ENCODE peak calls at places on chromosomes 5 and 9, in six cellular contexts. D is NCI-H69; O is renal cortical epithelial cell; W is colonic mucosa; C is stimulated activated CD4-positive, alpha-beta T cell treated with anti-CD3 and anti-CD28 coated beads, Interleukin-1b, Interleukin-23, amount 100 ng/mL, for 4 hours; M is hypothalamus. U is an unnamed sample.

GRCh38 chr9:68872026-68872501 is 141.8 kb downstream of the PRKACG start:
- DNase-seq in M (no peak), C (no peak), D (peak), O (no peak), W (no peak), U (no peak)

GRCh38 chr5:74132485-74132884 is 506.5 kb downstream of the ARHGEF28 start:
- DNase-seq in W (no peak), M (no peak), C (no peak), O (no peak), D (peak), U (no peak)

GRCh38 chr9:129490583-129491485 is 130.1 kb downstream of the C9orf50 start:
- DNase-seq in C (no peak), O (no peak), W (no peak), M (no peak), D (peak), U (no peak)

GRCh38 chr5:21774281-21774680 is 1078.9 kb downstream of the CDH12 start:
- DNase-seq in O (no peak), D (peak), W (no peak), M (no peak), C (no peak), U (no peak)

GRCh38 chr9:70580593-70581195 is 166.2 kb upstream of the KLF9 start:
- DNase-seq in C (no peak), M (no peak), W (no peak), D (no peak), O (no peak), U (no peak)

GRCh38 chr5:175687231-175687701 is 29.4 kb downstream of the HRH2 start:
- DNase-seq in W (no peak), D (no peak), M (no peak), O (no peak), C (no peak), U (no peak)

GRCh38 chr9:6243746-6244145 is 28.1 kb downstream of the IL33 start:
- DNase-seq in D (no peak), O (peak), C (no peak), M (no peak), W (no peak), U (no peak)

GRCh38 chr5:573976-574375 is 38.2 kb upstream of the CEP72 start:
- DNase-seq in C (no peak), M (no peak), W (no peak), O (no peak), D (peak), U (no peak)

GRCh38 chr5:42811591-42812392 is at the start of gene SELENOP:
- DNase-seq in O (peak), C (no peak), D (no peak), M (no peak), W (peak), U (peak)

GRCh38 chr5:7074176-7074575 is 321.8 kb upstream of the ADCY2 start:
- DNase-seq in D (peak), C (no peak), O (no peak), W (no peak), M (no peak), U (no peak)

GRCh38 chr9:94860678-94861588 is 134.4 kb downstream of the AOPEP start:
- DNase-seq in D (peak), M (no peak), W (peak), C (peak), O (no peak), U (peak)

GRCh38 chr9:117290809-117291208 is 124.0 kb downstream of the ASTN2 start:
- DNase-seq in M (no peak), O (peak), D (peak), C (no peak), W (no peak), U (no peak)

GRCh38 chr5:73218552-73219171 is 45.7 kb downstream of the TMEM174 start:
- DNase-seq in O (peak), M (no peak), D (peak), W (no peak), C (no peak), U (no peak)

GRCh38 chr5:66443462-66444130 is 152.6 kb upstream of the MAST4 start:
- DNase-seq in D (no peak), M (no peak), O (no peak), C (no peak), W (no peak), U (no peak)

GRCh38 chr9:26779072-26779471 is 113.5 kb downstream of the CAAP1 start:
- DNase-seq in D (no peak), C (no peak), M (no peak), W (no peak), O (no peak), U (no peak)

U was measured in MM.1S.